ENCODE peak calls at places on chromosomes 5 and 9, in five cellular contexts. L is IMR-90, N is colonic mucosa, I is A549, G is GM23248. V is an unnamed sample.

GRCh38 chr5:572398-573019 is 39.6 kb upstream of the CEP72 start:
- DNase-seq in L (no peak), N (no peak), I (no peak), G (no peak), V (no peak)

GRCh38 chr9:91898451-91899433 is 51.3 kb downstream of the ROR2 start:
- DNase-seq in L (peak; percentile 50), N (peak; percentile 43), I (no peak), G (peak; percentile 47), V (peak; percentile 68)

GRCh38 chr9:1490341-1491115 is 440.4 kb downstream of the DMRT2 start:
- DNase-seq in L (no peak), N (no peak), I (no peak), G (peak; percentile 29), V (no peak)

GRCh38 chr9:2726620-2727335 is 9.5 kb downstream of the KCNV2 start:
- DNase-seq in L (peak; percentile 45), N (no peak), I (no peak), G (peak; percentile 82), V (no peak)

GRCh38 chr5:5886812-5887486 is 464.5 kb downstream of the ICE1 start:
- DNase-seq in L (no peak), N (peak; percentile 25), I (peak; percentile 14), G (no peak), V (peak; percentile 12)

GRCh38 chr5:6454628-6455053 is 6.0 kb downstream of the UBE2QL1 start:
- DNase-seq in L (no peak), N (no peak), I (no peak), G (no peak), V (no peak)

GRCh38 chr9:70413427-70413797 is 1.0 kb downstream of the KLF9 start:
- DNase-seq in L (no peak), N (no peak), I (no peak), G (peak; percentile 88), V (no peak)

GRCh38 chr5:91125916-91126315 is 257.2 kb downstream of the ARRDC3 start:
- DNase-seq in L (no peak), N (no peak), I (no peak), G (no peak), V (no peak)

GRCh38 chr9:16003785-16004184 is 450.9 kb downstream of the CCDC171 start:
- DNase-seq in L (no peak), N (no peak), I (no peak), G (no peak), V (no peak)

GRCh38 chr5:96940586-96940985 is 4.7 kb downstream of the LNPEP start:
- DNase-seq in L (peak; percentile 32), N (no peak), I (no peak), G (peak; percentile 53), V (no peak)

GRCh38 chr9:1047605-1048235 is 2.4 kb upstream of the DMRT2 start:
- DNase-seq in L (peak; percentile 3), N (peak; percentile 84), I (no peak), G (peak; percentile 50), V (no peak)

GRCh38 chr5:133681896-133682295 is 69.6 kb upstream of the FSTL4 start:
- DNase-seq in L (no peak), N (no peak), I (no peak), G (no peak), V (peak; percentile 6)

DNA sequence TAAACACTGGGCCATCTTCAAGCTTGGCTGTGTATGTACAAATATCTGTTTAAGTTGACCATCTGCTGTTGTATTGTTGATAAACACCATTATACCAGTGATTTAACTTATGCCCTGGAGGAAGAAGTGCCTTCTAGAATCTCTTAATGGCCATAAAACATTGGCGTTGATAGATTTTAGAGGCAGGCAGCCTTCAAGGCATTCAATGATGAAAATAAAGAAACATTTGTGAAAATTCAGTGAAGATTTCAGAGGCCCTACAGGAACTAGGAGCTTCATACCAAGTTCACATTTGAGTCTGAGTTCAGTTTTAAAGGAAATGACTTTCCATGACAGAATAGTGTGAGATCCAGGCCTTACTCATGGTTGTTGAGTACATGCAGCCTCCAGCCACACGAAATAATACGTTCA is 52.2 kb downstream of the MAP1B start:
- DNase-seq in L (peak; percentile 73), N (no peak), I (no peak), G (peak; percentile 84), V (no peak)
- H3K4me1 ChIP-seq in L (peaks cover 39% of the 10 kb centered on the region), N (no peaks in the 10 kb centered on the region), I (peaks cover 48% of the 10 kb centered on the region), G (peaks cover 72% of the 10 kb centered on the region), V (no peaks in the 10 kb centered on the region)

GRCh38 chr9:126132751-126133150 is 193.9 kb upstream of the MVB12B start:
- DNase-seq in L (no peak), N (no peak), I (no peak), G (no peak), V (no peak)
- H3K9me3 ChIP-seq in L (peaks cover 1% of the 10 kb centered on the region), N (no peaks in the 10 kb centered on the region), I (peaks cover 19% of the 10 kb centered on the region), G (no peaks in the 10 kb centered on the region), V (no peaks in the 10 kb centered on the region)

DNA sequence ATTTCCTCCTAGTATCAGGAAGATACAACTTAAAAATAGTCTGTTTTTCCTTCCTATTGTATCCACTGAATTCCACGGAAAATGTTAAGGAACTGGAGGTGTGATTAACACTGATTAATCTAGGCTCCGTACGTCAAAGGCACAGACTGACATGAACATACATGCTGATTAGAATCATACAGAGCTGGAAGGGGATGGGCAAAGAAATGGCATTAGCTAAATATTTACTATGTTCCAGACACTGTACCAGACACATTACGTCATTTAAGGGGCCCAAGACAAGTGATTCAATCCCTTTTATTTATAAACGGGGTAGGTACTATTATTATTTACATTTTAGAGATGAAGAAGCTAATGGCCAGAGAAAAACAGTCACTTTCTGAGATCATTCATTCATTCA is 1.9 kb upstream of the TGFBR1 start:
- DNase-seq in L (peak; percentile 38), N (no peak), I (peak; percentile 79), G (no peak), V (no peak)
- H3K27ac ChIP-seq in L (no peak overlapping the region), N (peak overlapping the region; percentile 87), I (peak overlapping the region; percentile 94), G (peak overlapping the region; percentile 92), V (no peak overlapping the region)

GRCh38 chr5:14225173-14225834 is 82.2 kb downstream of the TRIO start:
- DNase-seq in L (no peak), N (no peak), I (no peak), G (no peak), V (no peak)

GRCh38 chr5:14226992-14227391 is 83.8 kb downstream of the TRIO start:
- DNase-seq in L (no peak), N (no peak), I (no peak), G (no peak), V (peak; percentile 18)

GRCh38 chr5:14227501-14227900 is 84.4 kb downstream of the TRIO start:
- DNase-seq in L (no peak), N (no peak), I (no peak), G (no peak), V (no peak)

GRCh38 chr5:14228219-14228618 is 85.1 kb downstream of the TRIO start:
- DNase-seq in L (no peak), N (no peak), I (no peak), G (no peak), V (no peak)

DNA sequence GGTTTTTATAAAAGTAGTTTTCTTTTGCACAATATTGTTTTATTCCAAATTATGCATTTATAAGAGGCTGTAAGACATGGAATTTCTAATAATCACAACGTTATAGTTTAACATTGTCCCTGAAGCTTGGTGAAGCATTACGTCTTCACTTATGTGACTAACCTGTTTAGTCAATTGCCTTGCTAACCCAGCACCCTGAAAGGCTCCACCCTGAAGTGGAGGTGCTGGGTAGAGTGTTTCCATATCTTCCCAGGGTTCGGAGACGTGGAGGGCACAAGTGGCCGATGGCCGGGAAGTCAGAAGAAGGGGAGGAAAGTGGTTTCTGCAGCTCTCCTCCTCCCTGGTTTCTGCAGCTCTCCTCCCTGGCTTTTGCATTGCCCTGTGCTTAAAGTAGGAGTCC is 83.4 kb downstream of the TRIO start:
- DNase-seq in L (no peak), N (no peak), I (no peak), G (no peak), V (no peak)
- H3K4me1 ChIP-seq in L (peaks cover 45% of the 10 kb centered on the region), N (no peaks in the 10 kb centered on the region), I (peaks cover 39% of the 10 kb centered on the region), G (peaks cover 38% of the 10 kb centered on the region), V (peaks cover 14% of the 10 kb centered on the region)

GRCh38 chr5:162703914-162704313 is 636.3 kb downstream of the GABRG2 start:
- DNase-seq in L (no peak), N (no peak), I (no peak), G (peak; percentile 0), V (no peak)
- H3K9me3 ChIP-seq in L (no peaks in the 10 kb centered on the region), N (no peaks in the 10 kb centered on the region), I (no peaks in the 10 kb centered on the region), G (peaks cover 8% of the 10 kb centered on the region), V (no peaks in the 10 kb centered on the region)

DNA sequence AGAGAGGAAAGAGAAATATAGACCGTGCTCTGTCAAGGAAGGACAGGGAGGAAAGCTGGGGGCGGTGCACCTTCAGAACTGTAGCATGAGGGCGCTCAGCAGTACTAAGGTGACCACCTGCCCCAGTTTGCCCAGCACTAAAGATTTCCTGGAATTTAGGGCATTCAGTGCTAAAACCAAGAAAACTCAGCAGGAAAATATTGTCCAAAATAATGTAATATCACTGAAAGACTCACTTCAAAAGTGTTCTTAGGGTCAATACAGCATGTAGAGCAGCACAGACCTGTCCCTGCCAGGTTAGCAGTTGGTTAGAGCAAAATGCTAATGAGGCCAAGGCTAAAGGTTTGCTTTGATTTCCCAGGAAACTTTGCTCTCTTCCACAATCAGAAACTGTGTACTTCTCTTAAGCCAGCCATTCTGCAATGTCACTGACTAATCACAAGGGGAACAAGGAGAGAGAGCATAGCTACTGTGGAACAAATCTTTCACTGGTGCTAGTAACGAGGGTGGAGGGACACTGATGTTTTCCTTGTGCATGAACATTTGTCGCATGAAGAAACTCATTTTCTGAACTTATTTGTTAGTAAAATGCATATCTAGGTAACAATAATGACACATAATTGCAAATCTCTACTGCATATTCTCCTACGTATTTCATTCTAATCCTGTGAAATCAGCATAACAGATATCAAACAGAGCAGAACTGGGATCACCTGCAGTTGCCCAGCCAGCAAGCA is 53.0 kb upstream of the GRAMD2B start:
- DNase-seq in L (peak; percentile 23), N (no peak), I (peak; percentile 6), G (peak; percentile 53), V (no peak)
- H3K27ac ChIP-seq in L (no peak overlapping the region), N (peak overlapping the region; percentile 94), I (peak overlapping the region; percentile 4), G (peak overlapping the region; percentile 21), V (peak overlapping the region; percentile 26)

GRCh38 chr9:129172816-129173215 is 5.2 kb downstream of the IER5L start:
- DNase-seq in L (no peak), N (no peak), I (no peak), G (peak; percentile 58), V (no peak)
- H3K4me1 ChIP-seq in L (peaks cover 23% of the 10 kb centered on the region), N (peaks cover 6% of the 10 kb centered on the region), I (peaks cover 50% of the 10 kb centered on the region), G (peaks cover 31% of the 10 kb centered on the region), V (peaks cover 50% of the 10 kb centered on the region)

DNA sequence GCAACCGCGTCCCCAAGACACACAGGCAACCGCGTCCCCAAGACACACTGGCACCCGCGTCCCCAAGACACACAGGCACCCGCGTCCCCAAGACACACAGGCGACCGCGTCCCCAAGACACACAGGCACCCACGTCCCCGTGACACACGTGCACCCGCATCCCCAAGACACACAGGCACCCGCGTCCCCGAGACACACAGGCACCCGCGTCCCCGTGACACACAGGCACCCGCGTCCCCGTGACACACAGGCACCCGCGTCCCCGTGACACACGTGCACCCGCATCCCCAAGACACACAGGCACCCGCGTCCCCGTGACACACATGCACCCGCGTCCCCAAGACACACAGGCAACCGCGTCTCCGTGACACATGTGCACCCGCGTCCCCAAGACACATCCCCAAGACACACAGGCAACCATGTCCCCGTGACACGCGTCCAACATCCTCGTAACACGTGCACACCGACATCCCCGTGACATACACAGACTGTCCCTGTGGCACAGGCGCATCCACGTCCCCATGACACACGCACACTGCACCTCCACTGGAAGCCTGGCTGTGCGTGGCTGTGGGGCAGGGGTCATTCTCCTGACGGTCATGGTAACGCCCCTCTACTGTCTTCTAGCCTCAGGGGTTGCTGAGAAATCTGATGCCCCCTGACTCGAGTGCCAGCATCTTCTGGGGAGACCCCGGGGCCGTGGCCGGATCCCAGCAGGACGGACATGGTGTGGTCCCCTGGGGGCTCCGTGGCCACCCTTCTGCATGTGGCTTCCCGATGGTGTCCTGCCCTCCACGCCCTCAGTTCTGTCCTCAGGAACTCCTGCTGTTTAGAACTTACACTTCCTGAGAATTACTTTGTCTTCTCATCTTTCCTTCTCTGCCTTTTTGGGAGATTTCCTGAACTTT is 24.1 kb downstream of the EXD3 start:
- DNase-seq in L (no peak), N (no peak), I (no peak), G (no peak), V (no peak)
- H3K9me3 ChIP-seq in L (no peaks in the 10 kb centered on the region), N (no peaks in the 10 kb centered on the region), I (no peaks in the 10 kb centered on the region), G (no peaks in the 10 kb centered on the region), V (no peaks in the 10 kb centered on the region)

V was measured in thyroid gland.